ENCODE peak calls at places on chromosomes 12 and 14, in five cellular contexts. X is CD4-positive, alpha-beta T cell; E is GM23338; F is transverse colon; A is tibial nerve. N is an unnamed sample.

GRCh38 chr14:64801046-64801445 is 78.7 kb downstream of the SPTB start:
- DNase-seq in X (no peak), E (no peak), F (no peak), A (no peak), N (no peak)

GRCh38 chr12:124915249-124916236 is 1.1 kb upstream of the UBC start:
- DNase-seq in X (no peak), E (peak), F (peak), A (peak), N (no peak)

GRCh38 chr14:74085047-74085637 is 386 bp downstream of the LIN52 start:
- DNase-seq in X (no peak), E (peak), F (no peak), A (no peak), N (no peak)

GRCh38 chr12:46071769-46072624 is 81.6 kb upstream of the SCAF11 start:
- DNase-seq in X (peak), E (peak), F (peak), A (peak), N (no peak)

GRCh38 chr12:122886851-122887816 is 8.8 kb downstream of the VPS37B start:
- DNase-seq in X (no peak), E (no peak), F (peak), A (no peak), N (no peak)

GRCh38 chr12:23025372-23026021 is 400.5 kb downstream of the ETNK1 start:
- DNase-seq in X (no peak), E (peak), F (no peak), A (no peak), N (no peak)

GRCh38 chr14:51095854-51096823 is 1.2 kb upstream of the TRIM9 start:
- DNase-seq in X (no peak), E (no peak), F (peak), A (peak), N (no peak)

GRCh38 chr12:25694072-25694471 is 141.0 kb upstream of the LMNTD1 start:
- DNase-seq in X (no peak), E (no peak), F (no peak), A (peak), N (no peak)

GRCh38 chr14:51750542-51750941 is 98.8 kb downstream of the FRMD6 start:
- DNase-seq in X (no peak), E (peak), F (no peak), A (no peak), N (no peak)

GRCh38 chr12:57823131-57823907 is 4.8 kb upstream of the AVIL start:
- DNase-seq in X (no peak), E (no peak), F (no peak), A (no peak), N (no peak)

GRCh38 chr14:91173221-91173670 is 59.4 kb downstream of the DGLUCY start:
- DNase-seq in X (peak), E (peak), F (peak), A (peak), N (peak)

GRCh38 chr12:607541-608001 is 55.7 kb downstream of the NINJ2 start:
- DNase-seq in X (no peak), E (peak), F (no peak), A (peak), N (no peak)

GRCh38 chr14:93040443-93040842 is 75.3 kb downstream of the ITPK1 start:
- DNase-seq in X (no peak), E (no peak), F (peak), A (no peak), N (no peak)

GRCh38 chr12:2550470-2551090 is 244.2 kb upstream of the FKBP4 start:
- DNase-seq in X (no peak), E (no peak), F (no peak), A (no peak), N (no peak)

GRCh38 chr14:39266589-39266870 is 32.8 kb downstream of the MIA2 start:
- DNase-seq in X (no peak), E (no peak), F (peak), A (no peak), N (peak)

GRCh38 chr12:55724940-55725309 is 3.9 kb downstream of the CD63 start:
- DNase-seq in X (no peak), E (no peak), F (peak), A (no peak), N (no peak)

GRCh38 chr12:81255947-81256346 is 178.1 kb downstream of the ACSS3 start:
- DNase-seq in X (no peak), E (peak), F (no peak), A (no peak), N (no peak)

GRCh38 chr12:116533343-116534248 is 25.6 kb upstream of the MAP1LC3B2 start:
- DNase-seq in X (peak), E (peak), F (peak), A (peak), N (no peak)

GRCh38 chr12:120041386-120042231 is 52.6 kb downstream of the BICDL1 start:
- DNase-seq in X (peak), E (peak), F (no peak), A (no peak), N (no peak)

GRCh38 chr14:38211258-38211735 is 3.6 kb downstream of the SSTR1 start:
- DNase-seq in X (no peak), E (peak), F (no peak), A (no peak), N (no peak)

GRCh38 chr14:58280954-58281787 is 17.2 kb upstream of the ARID4A start:
- DNase-seq in X (no peak), E (no peak), F (peak), A (peak), N (no peak)

GRCh38 chr14:52043690-52044089 is 25.2 kb downstream of the NID2 start:
- DNase-seq in X (peak), E (peak), F (peak), A (no peak), N (no peak)

GRCh38 chr14:105203057-105203494 is 22.0 kb upstream of the NUDT14 start:
- DNase-seq in X (peak), E (peak), F (peak), A (peak), N (no peak)

GRCh38 chr12:84077692-84078091 is 834.9 kb downstream of the SLC6A15 start:
- DNase-seq in X (no peak), E (no peak), F (no peak), A (no peak), N (no peak)

GRCh38 chr12:62700091-62700490 is 233.5 kb downstream of the MON2 start:
- DNase-seq in X (no peak), E (no peak), F (no peak), A (no peak), N (no peak)

GRCh38 chr12:46371718-46372130 is 849 bp downstream of the SLC38A2 start:
- DNase-seq in X (peak), E (no peak), F (peak), A (peak), N (peak)

GRCh38 chr14:26403760-26404159 is 194.1 kb downstream of the NOVA1 start:
- DNase-seq in X (no peak), E (no peak), F (no peak), A (no peak), N (no peak)

GRCh38 chr14:58942516-58942915 is 246.0 kb upstream of the DAAM1 start:
- DNase-seq in X (no peak), E (no peak), F (no peak), A (no peak), N (no peak)

GRCh38 chr14:74682169-74682952 is 30.5 kb downstream of the AREL1 start:
- DNase-seq in X (no peak), E (peak), F (no peak), A (no peak), N (no peak)

GRCh38 chr14:100158566-100159106 is 809 bp downstream of the DEGS2 start:
- DNase-seq in X (no peak), E (no peak), F (no peak), A (no peak), N (no peak)

GRCh38 chr12:4984344-4984743 is 59.3 kb upstream of the KCNA5 start:
- DNase-seq in X (no peak), E (no peak), F (no peak), A (no peak), N (no peak)

GRCh38 chr12:129067482-129067881 is 214.2 kb downstream of the GLT1D1 start:
- DNase-seq in X (no peak), E (peak), F (no peak), A (no peak), N (no peak)

GRCh38 chr12:5138256-5138655 is 94.6 kb downstream of the KCNA5 start:
- DNase-seq in X (no peak), E (no peak), F (no peak), A (no peak), N (no peak)

GRCh38 chr12:41521872-41522379 is 333.8 kb downstream of the PDZRN4 start:
- DNase-seq in X (no peak), E (no peak), F (no peak), A (no peak), N (no peak)

GRCh38 chr12:132169376-132169775 is 25.1 kb downstream of the NOC4L start:
- DNase-seq in X (no peak), E (no peak), F (no peak), A (no peak), N (no peak)

GRCh38 chr12:95859947-95860850 is 1.4 kb downstream of the SNRPF start:
- DNase-seq in X (no peak), E (no peak), F (no peak), A (no peak), N (no peak)
- H3K27ac ChIP-seq in X (no peak), E (no peak), F (no peak), A (no peak), N (no peak)

GRCh38 chr12:121776190-121777098 is 17.0 kb downstream of the RHOF start:
- DNase-seq in X (peak), E (peak), F (peak), A (peak), N (no peak)
- H3K27ac ChIP-seq in X (no peak), E (no peak), F (peak), A (no peak), N (no peak)

GRCh38 chr12:31803306-31804184 is 74.7 kb upstream of the AMN1 start:
- DNase-seq in X (no peak), E (peak), F (no peak), A (no peak), N (no peak)

GRCh38 chr12:31807773-31808097 is 78.9 kb upstream of the AMN1 start:
- DNase-seq in X (no peak), E (no peak), F (no peak), A (no peak), N (no peak)

GRCh38 chr12:31804185-31804504 is 75.3 kb upstream of the AMN1 start:
- DNase-seq in X (no peak), E (no peak), F (no peak), A (no peak), N (no peak)
- H3K27ac ChIP-seq in X (no peak), E (no peak), F (no peak), A (no peak), N (no peak)

DNA sequence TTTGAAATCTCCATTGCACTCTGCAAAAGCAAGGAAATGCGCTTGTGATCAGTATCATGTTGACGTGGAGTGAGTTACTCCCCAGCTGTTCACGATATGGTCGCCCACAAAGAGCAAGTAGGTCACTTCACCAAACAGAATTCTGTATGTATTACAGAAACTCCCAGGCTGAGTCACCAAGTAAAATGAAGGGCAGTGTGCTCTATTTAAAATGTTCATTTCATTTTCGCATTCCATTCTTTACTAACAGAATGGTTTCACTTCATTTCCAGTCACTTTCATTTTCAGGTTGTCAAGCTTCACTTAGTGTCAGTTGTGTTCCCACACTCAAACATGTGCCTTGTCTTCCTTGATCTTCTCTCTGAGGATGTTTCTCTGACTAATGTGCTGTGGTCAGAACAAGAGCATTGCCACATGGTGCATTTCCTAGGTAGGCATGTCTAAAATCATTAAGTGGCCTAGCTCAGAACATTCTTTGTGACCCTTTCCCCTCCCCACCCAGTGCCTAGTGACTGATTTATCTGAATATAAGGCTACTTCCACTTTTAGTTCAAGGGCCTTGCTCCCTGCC is 391.2 kb downstream of the RAD51B start:
- DNase-seq in X (no peak), E (no peak), F (no peak), A (no peak), N (no peak)
- H3K27ac ChIP-seq in X (peak), E (no peak), F (peak), A (peak), N (peak)

DNA sequence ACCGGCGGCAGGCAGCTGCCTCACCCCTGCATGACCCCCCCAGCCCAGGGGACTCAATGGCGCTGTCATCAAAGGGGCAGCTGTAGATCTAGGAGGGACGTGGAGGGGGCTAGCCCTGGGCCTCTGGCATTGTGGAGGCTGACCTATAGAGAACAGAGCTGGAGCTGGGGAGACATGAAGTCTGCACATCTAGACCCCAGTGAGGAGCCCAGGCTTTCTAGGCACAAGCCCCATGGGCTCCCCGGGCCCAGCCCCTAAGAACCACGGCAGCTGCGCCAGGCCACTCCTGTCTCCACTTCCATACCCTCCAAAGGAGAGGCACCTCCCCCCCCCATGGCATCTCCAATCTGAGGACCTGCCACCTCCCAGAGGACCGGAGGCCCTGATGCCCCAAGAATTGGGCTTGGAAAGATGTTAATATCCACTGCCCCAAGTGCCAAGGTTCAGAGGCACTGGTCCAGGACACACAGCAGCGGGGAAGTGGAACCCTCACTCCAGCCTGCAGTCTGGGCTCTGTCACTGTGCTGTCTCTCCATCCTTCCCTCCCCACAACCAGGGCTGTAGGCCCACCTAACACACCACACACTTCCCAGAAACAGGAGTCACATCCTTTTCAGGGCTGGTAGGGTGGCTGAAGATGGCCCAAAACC is 4.5 kb downstream of the ANKRD9 start:
- DNase-seq in X (no peak), E (no peak), F (no peak), A (no peak), N (no peak)
- H3K27ac ChIP-seq in X (no peak), E (no peak), F (peak), A (no peak), N (peak)

GRCh38 chr14:61211476-61212262 is 69.5 kb downstream of the TMEM30B start:
- DNase-seq in X (no peak), E (no peak), F (no peak), A (no peak), N (no peak)
- H3K27ac ChIP-seq in X (no peak), E (no peak), F (no peak), A (no peak), N (no peak)